ENCODE peak calls at places on chromosomes 4 and X, in eight cellular contexts. One of them, this sample, is unnamed. For H3K27me3 and H3K9me3, the result is how much of the 10 kb centered on the place peaks cover.

GRCh38 chr4:72991889-72992288 is 77.6 kb downstream of the COX18 start:
- DNase-seq in H9: no peak
- DNase-seq in uterus: no peak
- DNase-seq in Peyer's patch: no peak
- DNase-seq in neural progenitor cell: no peak
- DNase-seq in PC-3: peak
- DNase-seq in body of pancreas: no peak
- DNase-seq in cardiac muscle cell: no peak
- DNase-seq in this sample: no peak

GRCh38 chr4:106588906-106589305 is 220.3 kb upstream of the GIMD1 start:
- DNase-seq in body of pancreas: no peak
- DNase-seq in Peyer's patch: no peak
- DNase-seq in uterus: no peak
- DNase-seq in PC-3: no peak
- DNase-seq in cardiac muscle cell: no peak
- DNase-seq in neural progenitor cell: no peak
- DNase-seq in H9: no peak
- DNase-seq in this sample: no peak

GRCh38 chr4:183729430-183730328 is 70.6 kb downstream of the TRAPPC11 start:
- DNase-seq in H9: no peak
- DNase-seq in cardiac muscle cell: no peak
- DNase-seq in uterus: no peak
- DNase-seq in neural progenitor cell: no peak
- DNase-seq in body of pancreas: peak
- DNase-seq in Peyer's patch: no peak
- DNase-seq in PC-3: no peak
- DNase-seq in this sample: no peak

GRCh38 chr4:26061248-26061986 is 147.4 kb downstream of the SMIM20 start:
- DNase-seq in body of pancreas: peak
- DNase-seq in Peyer's patch: peak
- DNase-seq in cardiac muscle cell: peak
- DNase-seq in PC-3: peak
- DNase-seq in neural progenitor cell: peak
- DNase-seq in H9: peak
- DNase-seq in uterus: no peak
- DNase-seq in this sample: no peak

GRCh38 chr4:84493092-84493850 is 5.8 kb downstream of the NKX6-1 start:
- DNase-seq in uterus: no peak
- DNase-seq in PC-3: no peak
- DNase-seq in H9: peak
- DNase-seq in cardiac muscle cell: peak
- DNase-seq in Peyer's patch: no peak
- DNase-seq in neural progenitor cell: peak
- DNase-seq in body of pancreas: peak
- DNase-seq in this sample: no peak

GRCh38 chr4:147723316-147723715 is 8.6 kb upstream of the ARHGAP10 start:
- DNase-seq in body of pancreas: no peak
- DNase-seq in PC-3: no peak
- DNase-seq in neural progenitor cell: no peak
- DNase-seq in Peyer's patch: peak
- DNase-seq in uterus: peak
- DNase-seq in cardiac muscle cell: no peak
- DNase-seq in H9: no peak
- DNase-seq in this sample: no peak

GRCh38 chr4:139333046-139333445 is 30.8 kb upstream of the NDUFC1 start:
- DNase-seq in body of pancreas: no peak
- DNase-seq in cardiac muscle cell: no peak
- DNase-seq in PC-3: no peak
- DNase-seq in uterus: no peak
- DNase-seq in neural progenitor cell: no peak
- DNase-seq in Peyer's patch: no peak
- DNase-seq in H9: no peak
- DNase-seq in this sample: no peak

GRCh38 chrX:83278988-83279387 is 229.1 kb upstream of the POU3F4 start:
- DNase-seq in H9: no peak
- DNase-seq in uterus: no peak
- DNase-seq in cardiac muscle cell: no peak
- DNase-seq in neural progenitor cell: no peak
- DNase-seq in PC-3: no peak
- DNase-seq in Peyer's patch: no peak
- DNase-seq in body of pancreas: no peak
- DNase-seq in this sample: no peak

GRCh38 chr4:187814737-187815465 is 180.7 kb upstream of the ZFP42 start:
- DNase-seq in Peyer's patch: no peak
- DNase-seq in H9: no peak
- DNase-seq in body of pancreas: peak
- DNase-seq in neural progenitor cell: no peak
- DNase-seq in cardiac muscle cell: no peak
- DNase-seq in uterus: no peak
- DNase-seq in PC-3: no peak
- DNase-seq in this sample: no peak

GRCh38 chr4:122874194-122874593 is 47.6 kb downstream of the FGF2 start:
- DNase-seq in Peyer's patch: no peak
- DNase-seq in neural progenitor cell: no peak
- DNase-seq in PC-3: peak
- DNase-seq in body of pancreas: no peak
- DNase-seq in H9: no peak
- DNase-seq in cardiac muscle cell: no peak
- DNase-seq in uterus: no peak
- DNase-seq in this sample: no peak

GRCh38 chr4:140743194-140743931 is 12.8 kb downstream of the TBC1D9 start:
- DNase-seq in uterus: no peak
- DNase-seq in cardiac muscle cell: peak
- DNase-seq in body of pancreas: peak
- DNase-seq in PC-3: peak
- DNase-seq in H9: no peak
- DNase-seq in neural progenitor cell: peak
- DNase-seq in Peyer's patch: peak
- DNase-seq in this sample: no peak

GRCh38 chrX:32524385-32524784 is 687.0 kb downstream of the DMD start:
- DNase-seq in neural progenitor cell: no peak
- DNase-seq in PC-3: no peak
- DNase-seq in Peyer's patch: no peak
- DNase-seq in uterus: no peak
- DNase-seq in cardiac muscle cell: no peak
- DNase-seq in H9: no peak
- DNase-seq in body of pancreas: no peak
- DNase-seq in this sample: no peak
- H3K27me3 ChIP-seq in neural progenitor cell: under half
- H3K27me3 ChIP-seq in PC-3: under half
- H3K27me3 ChIP-seq in Peyer's patch: under half
- H3K27me3 ChIP-seq in uterus: under half
- H3K27me3 ChIP-seq in cardiac muscle cell: under half
- H3K27me3 ChIP-seq in H9: under half
- H3K27me3 ChIP-seq in body of pancreas: under half
- H3K27me3 ChIP-seq in this sample: under half

GRCh38 chrX:45722471-45722870 is 521.8 kb upstream of the DIPK2B start:
- DNase-seq in uterus: no peak
- DNase-seq in PC-3: no peak
- DNase-seq in H9: no peak
- DNase-seq in Peyer's patch: no peak
- DNase-seq in neural progenitor cell: no peak
- DNase-seq in body of pancreas: no peak
- DNase-seq in cardiac muscle cell: no peak
- DNase-seq in this sample: no peak

GRCh38 chrX:45719751-45720501 is 519.2 kb upstream of the DIPK2B start:
- DNase-seq in H9: no peak
- DNase-seq in body of pancreas: no peak
- DNase-seq in uterus: no peak
- DNase-seq in PC-3: no peak
- DNase-seq in neural progenitor cell: no peak
- DNase-seq in Peyer's patch: no peak
- DNase-seq in cardiac muscle cell: no peak
- DNase-seq in this sample: no peak

GRCh38 chrX:45716747-45717146 is 516.1 kb upstream of the DIPK2B start:
- DNase-seq in PC-3: peak
- DNase-seq in body of pancreas: no peak
- DNase-seq in Peyer's patch: no peak
- DNase-seq in uterus: no peak
- DNase-seq in cardiac muscle cell: no peak
- DNase-seq in neural progenitor cell: no peak
- DNase-seq in H9: no peak
- DNase-seq in this sample: no peak

GRCh38 chrX:45715787-45716186 is 515.1 kb upstream of the DIPK2B start:
- DNase-seq in H9: no peak
- DNase-seq in neural progenitor cell: no peak
- DNase-seq in PC-3: peak
- DNase-seq in uterus: no peak
- DNase-seq in Peyer's patch: no peak
- DNase-seq in body of pancreas: no peak
- DNase-seq in cardiac muscle cell: no peak
- DNase-seq in this sample: no peak

GRCh38 chrX:45718676-45719075 is 518.0 kb upstream of the DIPK2B start:
- DNase-seq in H9: no peak
- DNase-seq in body of pancreas: no peak
- DNase-seq in uterus: no peak
- DNase-seq in PC-3: no peak
- DNase-seq in Peyer's patch: no peak
- DNase-seq in neural progenitor cell: no peak
- DNase-seq in cardiac muscle cell: no peak
- DNase-seq in this sample: no peak
- H3K9me3 ChIP-seq in H9: under half
- H3K9me3 ChIP-seq in body of pancreas: under half
- H3K9me3 ChIP-seq in uterus: under half
- H3K9me3 ChIP-seq in PC-3: under half
- H3K9me3 ChIP-seq in Peyer's patch: under half
- H3K9me3 ChIP-seq in neural progenitor cell: under half
- H3K9me3 ChIP-seq in cardiac muscle cell: under half
- H3K9me3 ChIP-seq in this sample: under half

GRCh38 chr4:137076908-137077307 is 455.4 kb downstream of the PCDH18 start:
- DNase-seq in cardiac muscle cell: no peak
- DNase-seq in body of pancreas: no peak
- DNase-seq in uterus: no peak
- DNase-seq in PC-3: no peak
- DNase-seq in H9: no peak
- DNase-seq in neural progenitor cell: no peak
- DNase-seq in Peyer's patch: no peak
- DNase-seq in this sample: no peak

GRCh38 chr4:137083571-137083970 is 448.7 kb downstream of the PCDH18 start:
- DNase-seq in PC-3: no peak
- DNase-seq in Peyer's patch: no peak
- DNase-seq in neural progenitor cell: no peak
- DNase-seq in cardiac muscle cell: no peak
- DNase-seq in uterus: no peak
- DNase-seq in H9: no peak
- DNase-seq in body of pancreas: no peak
- DNase-seq in this sample: no peak

GRCh38 chr4:137082051-137082450 is 450.2 kb downstream of the PCDH18 start:
- DNase-seq in cardiac muscle cell: no peak
- DNase-seq in Peyer's patch: no peak
- DNase-seq in uterus: no peak
- DNase-seq in body of pancreas: no peak
- DNase-seq in PC-3: no peak
- DNase-seq in H9: no peak
- DNase-seq in neural progenitor cell: no peak
- DNase-seq in this sample: no peak
- TF ChIP-seq CTCF in cardiac muscle cell: no peak
- TF ChIP-seq CTCF in Peyer's patch: no peak
- TF ChIP-seq CTCF in uterus: no peak
- TF ChIP-seq CTCF in body of pancreas: no peak
- TF ChIP-seq CTCF in PC-3: no peak
- TF ChIP-seq CTCF in H9: no peak
- TF ChIP-seq CTCF in neural progenitor cell: no peak
- TF ChIP-seq CTCF in this sample: no peak

GRCh38 chr4:6568148-6568547 is 6.8 kb upstream of the MAN2B2 start:
- DNase-seq in H9: no peak
- DNase-seq in uterus: no peak
- DNase-seq in body of pancreas: no peak
- DNase-seq in PC-3: no peak
- DNase-seq in neural progenitor cell: no peak
- DNase-seq in cardiac muscle cell: no peak
- DNase-seq in Peyer's patch: no peak
- DNase-seq in this sample: no peak
- H3K27me3 ChIP-seq in H9: under half
- H3K27me3 ChIP-seq in uterus: under half
- H3K27me3 ChIP-seq in body of pancreas: under half
- H3K27me3 ChIP-seq in PC-3: under half
- H3K27me3 ChIP-seq in neural progenitor cell: half or more
- H3K27me3 ChIP-seq in cardiac muscle cell: under half
- H3K27me3 ChIP-seq in Peyer's patch: under half
- H3K27me3 ChIP-seq in this sample: under half

GRCh38 chr4:211033-211511 is 86.8 kb downstream of the ZNF718 start:
- DNase-seq in H9: no peak
- DNase-seq in body of pancreas: no peak
- DNase-seq in neural progenitor cell: no peak
- DNase-seq in cardiac muscle cell: no peak
- DNase-seq in PC-3: no peak
- DNase-seq in uterus: no peak
- DNase-seq in Peyer's patch: no peak
- DNase-seq in this sample: no peak
- H3K9me3 ChIP-seq in H9: under half
- H3K9me3 ChIP-seq in body of pancreas: under half
- H3K9me3 ChIP-seq in neural progenitor cell: under half
- H3K9me3 ChIP-seq in cardiac muscle cell: under half
- H3K9me3 ChIP-seq in PC-3: under half
- H3K9me3 ChIP-seq in uterus: under half
- H3K9me3 ChIP-seq in Peyer's patch: under half
- H3K9me3 ChIP-seq in this sample: half or more

GRCh38 chr4:159209249-159209648 is 106.4 kb downstream of the RAPGEF2 start:
- DNase-seq in body of pancreas: no peak
- DNase-seq in Peyer's patch: no peak
- DNase-seq in cardiac muscle cell: no peak
- DNase-seq in uterus: no peak
- DNase-seq in H9: peak
- DNase-seq in PC-3: no peak
- DNase-seq in neural progenitor cell: no peak
- DNase-seq in this sample: no peak
- TF ChIP-seq CTCF in body of pancreas: no peak
- TF ChIP-seq CTCF in Peyer's patch: no peak
- TF ChIP-seq CTCF in cardiac muscle cell: no peak
- TF ChIP-seq CTCF in uterus: no peak
- TF ChIP-seq CTCF in H9: peak
- TF ChIP-seq CTCF in PC-3: no peak
- TF ChIP-seq CTCF in neural progenitor cell: no peak
- TF ChIP-seq CTCF in this sample: no peak

GRCh38 chrX:68831405-68832100 is 2.7 kb downstream of the EFNB1 start:
- DNase-seq in uterus: no peak
- DNase-seq in cardiac muscle cell: no peak
- DNase-seq in Peyer's patch: no peak
- DNase-seq in neural progenitor cell: no peak
- DNase-seq in H9: peak
- DNase-seq in body of pancreas: no peak
- DNase-seq in PC-3: no peak
- DNase-seq in this sample: no peak

GRCh38 chrX:68828740-68829593 is at the start of gene EFNB1:
- DNase-seq in uterus: peak
- DNase-seq in PC-3: peak
- DNase-seq in body of pancreas: peak
- DNase-seq in cardiac muscle cell: peak
- DNase-seq in H9: peak
- DNase-seq in neural progenitor cell: peak
- DNase-seq in Peyer's patch: peak
- DNase-seq in this sample: peak

GRCh38 chrX:68832101-68832416 is 3.2 kb downstream of the EFNB1 start:
- DNase-seq in Peyer's patch: peak
- DNase-seq in body of pancreas: peak
- DNase-seq in PC-3: peak
- DNase-seq in cardiac muscle cell: peak
- DNase-seq in neural progenitor cell: peak
- DNase-seq in H9: peak
- DNase-seq in uterus: peak
- DNase-seq in this sample: no peak

GRCh38 chrX:68829594-68830485 is 1.0 kb downstream of the EFNB1 start:
- DNase-seq in cardiac muscle cell: peak
- DNase-seq in body of pancreas: peak
- DNase-seq in Peyer's patch: peak
- DNase-seq in H9: peak
- DNase-seq in uterus: no peak
- DNase-seq in PC-3: no peak
- DNase-seq in neural progenitor cell: peak
- DNase-seq in this sample: no peak

GRCh38 chrX:68830486-68831404 is 1.9 kb downstream of the EFNB1 start:
- DNase-seq in cardiac muscle cell: no peak
- DNase-seq in neural progenitor cell: no peak
- DNase-seq in body of pancreas: no peak
- DNase-seq in PC-3: peak
- DNase-seq in H9: peak
- DNase-seq in Peyer's patch: no peak
- DNase-seq in uterus: no peak
- DNase-seq in this sample: no peak
- H3K27me3 ChIP-seq in cardiac muscle cell: under half
- H3K27me3 ChIP-seq in neural progenitor cell: under half
- H3K27me3 ChIP-seq in body of pancreas: under half
- H3K27me3 ChIP-seq in PC-3: under half
- H3K27me3 ChIP-seq in H9: half or more
- H3K27me3 ChIP-seq in Peyer's patch: under half
- H3K27me3 ChIP-seq in uterus: under half
- H3K27me3 ChIP-seq in this sample: under half